ENCODE peak calls at places on chromosomes 4 and X, in ten cellular contexts. One of them, this sample, is unnamed. For H3K9me3, the result is how much of the 10 kb centered on the place peaks cover.

GRCh38 chr4:27149541-27150212 is 289.0 kb downstream of the STIM2 start:
- DNase-seq in neural progenitor cell: no peak
- DNase-seq in body of pancreas: no peak
- DNase-seq in ovary: no peak
- DNase-seq in colonic mucosa: no peak
- DNase-seq in right lobe of liver: no peak
- DNase-seq in pancreas: no peak
- DNase-seq in mucosa of descending colon: no peak
- DNase-seq in IMR-90: peak
- DNase-seq in CD8-positive, alpha-beta T cell: no peak
- DNase-seq in this sample: no peak

GRCh38 chr4:2685541-2685940 is 70.6 kb downstream of the TNIP2 start:
- DNase-seq in mucosa of descending colon: no peak
- DNase-seq in IMR-90: peak
- DNase-seq in ovary: no peak
- DNase-seq in pancreas: no peak
- DNase-seq in neural progenitor cell: no peak
- DNase-seq in colonic mucosa: no peak
- DNase-seq in right lobe of liver: no peak
- DNase-seq in CD8-positive, alpha-beta T cell: no peak
- DNase-seq in body of pancreas: no peak
- DNase-seq in this sample: no peak

GRCh38 chr4:41573458-41574129 is 35.6 kb downstream of the LIMCH1 start:
- DNase-seq in body of pancreas: no peak
- DNase-seq in neural progenitor cell: no peak
- DNase-seq in right lobe of liver: no peak
- DNase-seq in IMR-90: no peak
- DNase-seq in CD8-positive, alpha-beta T cell: no peak
- DNase-seq in pancreas: no peak
- DNase-seq in ovary: no peak
- DNase-seq in colonic mucosa: no peak
- DNase-seq in mucosa of descending colon: no peak
- DNase-seq in this sample: no peak

GRCh38 chr4:55445921-55446577 is 50.3 kb downstream of the TMEM165 start:
- DNase-seq in IMR-90: peak
- DNase-seq in colonic mucosa: no peak
- DNase-seq in pancreas: no peak
- DNase-seq in mucosa of descending colon: no peak
- DNase-seq in right lobe of liver: no peak
- DNase-seq in neural progenitor cell: no peak
- DNase-seq in ovary: no peak
- DNase-seq in CD8-positive, alpha-beta T cell: no peak
- DNase-seq in body of pancreas: no peak
- DNase-seq in this sample: no peak

GRCh38 chr4:47349323-47349722 is 114.2 kb downstream of the COMMD8 start:
- DNase-seq in pancreas: no peak
- DNase-seq in mucosa of descending colon: no peak
- DNase-seq in ovary: no peak
- DNase-seq in right lobe of liver: no peak
- DNase-seq in IMR-90: peak
- DNase-seq in neural progenitor cell: no peak
- DNase-seq in body of pancreas: no peak
- DNase-seq in CD8-positive, alpha-beta T cell: no peak
- DNase-seq in colonic mucosa: no peak
- DNase-seq in this sample: no peak

GRCh38 chrX:105463483-105463882 is 243.0 kb upstream of the TEX13A start:
- DNase-seq in right lobe of liver: no peak
- DNase-seq in neural progenitor cell: no peak
- DNase-seq in body of pancreas: no peak
- DNase-seq in colonic mucosa: no peak
- DNase-seq in IMR-90: no peak
- DNase-seq in ovary: no peak
- DNase-seq in CD8-positive, alpha-beta T cell: no peak
- DNase-seq in mucosa of descending colon: no peak
- DNase-seq in pancreas: no peak
- DNase-seq in this sample: no peak

GRCh38 chrX:150473371-150473770 is 95.0 kb upstream of the MTM1 start:
- DNase-seq in body of pancreas: no peak
- DNase-seq in neural progenitor cell: no peak
- DNase-seq in IMR-90: no peak
- DNase-seq in CD8-positive, alpha-beta T cell: no peak
- DNase-seq in pancreas: no peak
- DNase-seq in right lobe of liver: no peak
- DNase-seq in mucosa of descending colon: no peak
- DNase-seq in colonic mucosa: no peak
- DNase-seq in ovary: no peak
- DNase-seq in this sample: no peak

GRCh38 chrX:19810809-19811208 is 76.6 kb downstream of the SH3KBP1 start:
- DNase-seq in pancreas: no peak
- DNase-seq in colonic mucosa: no peak
- DNase-seq in IMR-90: peak
- DNase-seq in ovary: no peak
- DNase-seq in neural progenitor cell: no peak
- DNase-seq in body of pancreas: no peak
- DNase-seq in CD8-positive, alpha-beta T cell: no peak
- DNase-seq in right lobe of liver: no peak
- DNase-seq in mucosa of descending colon: no peak
- DNase-seq in this sample: no peak

GRCh38 chr4:55931833-55932232 is 16.9 kb upstream of the CEP135 start:
- DNase-seq in colonic mucosa: no peak
- DNase-seq in CD8-positive, alpha-beta T cell: no peak
- DNase-seq in IMR-90: peak
- DNase-seq in ovary: no peak
- DNase-seq in neural progenitor cell: no peak
- DNase-seq in right lobe of liver: no peak
- DNase-seq in body of pancreas: no peak
- DNase-seq in mucosa of descending colon: no peak
- DNase-seq in pancreas: no peak
- DNase-seq in this sample: no peak

GRCh38 chr4:80183196-80184052 is 13.9 kb upstream of the PRDM8 start:
- DNase-seq in neural progenitor cell: peak
- DNase-seq in mucosa of descending colon: peak
- DNase-seq in right lobe of liver: no peak
- DNase-seq in ovary: peak
- DNase-seq in CD8-positive, alpha-beta T cell: peak
- DNase-seq in body of pancreas: no peak
- DNase-seq in IMR-90: no peak
- DNase-seq in colonic mucosa: no peak
- DNase-seq in pancreas: no peak
- DNase-seq in this sample: peak

GRCh38 chrX:1442016-1442665 is 10.6 kb downstream of the ASMTL start:
- DNase-seq in ovary: no peak
- DNase-seq in neural progenitor cell: no peak
- DNase-seq in mucosa of descending colon: peak
- DNase-seq in pancreas: no peak
- DNase-seq in body of pancreas: no peak
- DNase-seq in right lobe of liver: peak
- DNase-seq in colonic mucosa: no peak
- DNase-seq in CD8-positive, alpha-beta T cell: no peak
- DNase-seq in IMR-90: no peak
- DNase-seq in this sample: no peak

GRCh38 chr4:38819569-38819968 is 15.0 kb upstream of the TLR1 start:
- DNase-seq in IMR-90: peak
- DNase-seq in pancreas: no peak
- DNase-seq in right lobe of liver: no peak
- DNase-seq in ovary: no peak
- DNase-seq in CD8-positive, alpha-beta T cell: no peak
- DNase-seq in body of pancreas: no peak
- DNase-seq in mucosa of descending colon: no peak
- DNase-seq in neural progenitor cell: no peak
- DNase-seq in colonic mucosa: no peak
- DNase-seq in this sample: no peak

GRCh38 chr4:53688186-53688790 is 97.0 kb upstream of the LNX1 start:
- DNase-seq in pancreas: no peak
- DNase-seq in mucosa of descending colon: no peak
- DNase-seq in ovary: no peak
- DNase-seq in right lobe of liver: no peak
- DNase-seq in IMR-90: peak
- DNase-seq in neural progenitor cell: no peak
- DNase-seq in colonic mucosa: no peak
- DNase-seq in body of pancreas: peak
- DNase-seq in CD8-positive, alpha-beta T cell: no peak
- DNase-seq in this sample: no peak

GRCh38 chr4:88866862-88867550 is 169.4 kb upstream of the NAP1L5 start:
- DNase-seq in ovary: no peak
- DNase-seq in neural progenitor cell: no peak
- DNase-seq in CD8-positive, alpha-beta T cell: no peak
- DNase-seq in right lobe of liver: no peak
- DNase-seq in mucosa of descending colon: no peak
- DNase-seq in pancreas: no peak
- DNase-seq in IMR-90: peak
- DNase-seq in colonic mucosa: no peak
- DNase-seq in body of pancreas: no peak
- DNase-seq in this sample: no peak

GRCh38 chr4:129901205-129901604 is 805.3 kb downstream of the C4orf33 start:
- DNase-seq in IMR-90: no peak
- DNase-seq in body of pancreas: no peak
- DNase-seq in mucosa of descending colon: no peak
- DNase-seq in colonic mucosa: no peak
- DNase-seq in CD8-positive, alpha-beta T cell: no peak
- DNase-seq in pancreas: no peak
- DNase-seq in neural progenitor cell: no peak
- DNase-seq in ovary: no peak
- DNase-seq in right lobe of liver: no peak
- DNase-seq in this sample: no peak

GRCh38 chr4:105186701-105187158 is 40.1 kb downstream of the TET2 start:
- DNase-seq in colonic mucosa: no peak
- DNase-seq in neural progenitor cell: no peak
- DNase-seq in body of pancreas: no peak
- DNase-seq in mucosa of descending colon: no peak
- DNase-seq in right lobe of liver: no peak
- DNase-seq in IMR-90: peak
- DNase-seq in ovary: no peak
- DNase-seq in pancreas: no peak
- DNase-seq in CD8-positive, alpha-beta T cell: no peak
- DNase-seq in this sample: no peak

GRCh38 chrX:138082881-138083280 is 517.0 kb downstream of the ZIC3 start:
- DNase-seq in neural progenitor cell: no peak
- DNase-seq in colonic mucosa: no peak
- DNase-seq in ovary: no peak
- DNase-seq in IMR-90: no peak
- DNase-seq in right lobe of liver: no peak
- DNase-seq in body of pancreas: no peak
- DNase-seq in CD8-positive, alpha-beta T cell: no peak
- DNase-seq in pancreas: no peak
- DNase-seq in mucosa of descending colon: no peak
- DNase-seq in this sample: no peak

GRCh38 chr4:42676066-42676951 is 19.4 kb upstream of the ATP8A1 start:
- DNase-seq in mucosa of descending colon: no peak
- DNase-seq in CD8-positive, alpha-beta T cell: no peak
- DNase-seq in body of pancreas: no peak
- DNase-seq in IMR-90: no peak
- DNase-seq in ovary: no peak
- DNase-seq in right lobe of liver: no peak
- DNase-seq in colonic mucosa: no peak
- DNase-seq in neural progenitor cell: no peak
- DNase-seq in pancreas: no peak
- DNase-seq in this sample: no peak
- H3K9me3 ChIP-seq in mucosa of descending colon: under half
- H3K9me3 ChIP-seq in CD8-positive, alpha-beta T cell: under half
- H3K9me3 ChIP-seq in body of pancreas: under half
- H3K9me3 ChIP-seq in IMR-90: under half
- H3K9me3 ChIP-seq in ovary: under half
- H3K9me3 ChIP-seq in right lobe of liver: under half
- H3K9me3 ChIP-seq in colonic mucosa: under half
- H3K9me3 ChIP-seq in neural progenitor cell: under half
- H3K9me3 ChIP-seq in pancreas: under half
- H3K9me3 ChIP-seq in this sample: under half

GRCh38 chrX:70346671-70347070 is 56.8 kb downstream of the KIF4A start:
- DNase-seq in CD8-positive, alpha-beta T cell: no peak
- DNase-seq in IMR-90: no peak
- DNase-seq in ovary: no peak
- DNase-seq in mucosa of descending colon: no peak
- DNase-seq in body of pancreas: no peak
- DNase-seq in right lobe of liver: no peak
- DNase-seq in neural progenitor cell: no peak
- DNase-seq in pancreas: no peak
- DNase-seq in colonic mucosa: no peak
- DNase-seq in this sample: no peak
- H3K9me3 ChIP-seq in CD8-positive, alpha-beta T cell: under half
- H3K9me3 ChIP-seq in IMR-90: under half
- H3K9me3 ChIP-seq in ovary: under half
- H3K9me3 ChIP-seq in mucosa of descending colon: under half
- H3K9me3 ChIP-seq in body of pancreas: under half
- H3K9me3 ChIP-seq in right lobe of liver: under half
- H3K9me3 ChIP-seq in neural progenitor cell: under half
- H3K9me3 ChIP-seq in pancreas: under half
- H3K9me3 ChIP-seq in colonic mucosa: under half
- H3K9me3 ChIP-seq in this sample: under half

GRCh38 chr4:10061650-10062415 is 40.5 kb upstream of the SLC2A9 start:
- DNase-seq in colonic mucosa: no peak
- DNase-seq in neural progenitor cell: no peak
- DNase-seq in body of pancreas: no peak
- DNase-seq in CD8-positive, alpha-beta T cell: no peak
- DNase-seq in IMR-90: peak
- DNase-seq in right lobe of liver: no peak
- DNase-seq in pancreas: no peak
- DNase-seq in mucosa of descending colon: no peak
- DNase-seq in ovary: no peak
- DNase-seq in this sample: no peak
- H3K9me3 ChIP-seq in colonic mucosa: under half
- H3K9me3 ChIP-seq in neural progenitor cell: under half
- H3K9me3 ChIP-seq in body of pancreas: under half
- H3K9me3 ChIP-seq in CD8-positive, alpha-beta T cell: under half
- H3K9me3 ChIP-seq in IMR-90: under half
- H3K9me3 ChIP-seq in right lobe of liver: under half
- H3K9me3 ChIP-seq in pancreas: under half
- H3K9me3 ChIP-seq in mucosa of descending colon: under half
- H3K9me3 ChIP-seq in ovary: under half
- H3K9me3 ChIP-seq in this sample: under half

DNA sequence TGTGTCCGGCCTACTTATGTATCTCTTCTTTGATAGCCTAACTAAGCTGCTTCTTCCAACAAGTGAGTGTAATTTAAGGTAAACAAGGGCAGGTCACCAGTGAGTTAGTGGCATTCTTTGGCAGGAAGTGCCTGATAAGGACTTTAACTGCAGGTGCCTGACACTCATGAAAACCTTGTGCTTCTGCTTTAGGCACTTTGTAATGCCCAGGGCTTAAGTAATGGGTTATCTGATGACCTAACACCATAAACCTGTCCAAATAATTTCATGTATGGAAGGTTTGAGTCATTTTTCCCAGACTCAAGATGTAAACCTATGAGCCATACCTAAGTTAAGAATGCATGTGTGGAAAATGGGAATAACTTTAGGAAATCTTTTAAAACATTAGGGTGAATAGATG is 43.0 kb downstream of the BCOR start:
- DNase-seq in CD8-positive, alpha-beta T cell: no peak
- DNase-seq in right lobe of liver: no peak
- DNase-seq in ovary: no peak
- DNase-seq in mucosa of descending colon: no peak
- DNase-seq in body of pancreas: no peak
- DNase-seq in neural progenitor cell: no peak
- DNase-seq in IMR-90: peak
- DNase-seq in pancreas: no peak
- DNase-seq in colonic mucosa: no peak
- DNase-seq in this sample: no peak
- H3K9me3 ChIP-seq in CD8-positive, alpha-beta T cell: under half
- H3K9me3 ChIP-seq in right lobe of liver: under half
- H3K9me3 ChIP-seq in ovary: under half
- H3K9me3 ChIP-seq in mucosa of descending colon: under half
- H3K9me3 ChIP-seq in body of pancreas: under half
- H3K9me3 ChIP-seq in neural progenitor cell: under half
- H3K9me3 ChIP-seq in IMR-90: under half
- H3K9me3 ChIP-seq in pancreas: under half
- H3K9me3 ChIP-seq in colonic mucosa: under half
- H3K9me3 ChIP-seq in this sample: under half

This sample was measured in T-helper 17 cell.